ENCODE peak calls at places on chromosomes 4 and X, in six cellular contexts. One of them, this sample, is unnamed.

GRCh38 chr4:170017252-170017651 is 8.9 kb downstream of the MFAP3L start:
- DNase-seq in H1: no peak
- DNase-seq in SK-N-SH: no peak
- DNase-seq in HL-60: no peak
- DNase-seq in K562: no peak
- DNase-seq in HepG2: no peak
- DNase-seq in this sample: no peak

GRCh38 chr4:127781303-127782024 is 658 bp upstream of the HSPA4L start:
- DNase-seq in H1: no peak
- DNase-seq in SK-N-SH: peak
- DNase-seq in HL-60: no peak
- DNase-seq in K562: no peak
- DNase-seq in HepG2: no peak
- DNase-seq in this sample: no peak

GRCh38 chrX:39299615-39300014 is 498.4 kb downstream of the MID1IP1 start:
- DNase-seq in H1: no peak
- DNase-seq in SK-N-SH: no peak
- DNase-seq in HL-60: no peak
- DNase-seq in K562: no peak
- DNase-seq in HepG2: no peak
- DNase-seq in this sample: no peak

GRCh38 chr4:137861682-137862081 is 329.4 kb upstream of the PCDH18 start:
- DNase-seq in H1: no peak
- DNase-seq in SK-N-SH: peak
- DNase-seq in HL-60: no peak
- DNase-seq in K562: peak
- DNase-seq in HepG2: no peak
- DNase-seq in this sample: no peak

GRCh38 chr4:100780126-100780525 is 262.3 kb upstream of the EMCN start:
- DNase-seq in H1: no peak
- DNase-seq in SK-N-SH: no peak
- DNase-seq in HL-60: no peak
- DNase-seq in K562: no peak
- DNase-seq in HepG2: no peak
- DNase-seq in this sample: no peak

GRCh38 chr4:140691369-140691768 is 64.8 kb downstream of the TBC1D9 start:
- DNase-seq in H1: no peak
- DNase-seq in SK-N-SH: no peak
- DNase-seq in HL-60: no peak
- DNase-seq in K562: no peak
- DNase-seq in HepG2: peak
- DNase-seq in this sample: no peak

GRCh38 chrX:69126642-69127041 is 38.6 kb downstream of the PJA1 start:
- DNase-seq in H1: no peak
- DNase-seq in SK-N-SH: no peak
- DNase-seq in HL-60: no peak
- DNase-seq in K562: no peak
- DNase-seq in HepG2: no peak
- DNase-seq in this sample: no peak

GRCh38 chrX:135484636-135485289 is 35.7 kb upstream of the INTS6L start:
- DNase-seq in H1: no peak
- DNase-seq in SK-N-SH: peak
- DNase-seq in HL-60: peak
- DNase-seq in K562: peak
- DNase-seq in HepG2: peak
- DNase-seq in this sample: no peak

GRCh38 chrX:129529685-129530281 is 6.5 kb upstream of the SMARCA1 start:
- DNase-seq in H1: no peak
- DNase-seq in SK-N-SH: peak
- DNase-seq in HL-60: no peak
- DNase-seq in K562: no peak
- DNase-seq in HepG2: no peak
- DNase-seq in this sample: no peak

GRCh38 chr4:10283761-10284160 is 167.2 kb upstream of the WDR1 start:
- DNase-seq in H1: no peak
- DNase-seq in SK-N-SH: no peak
- DNase-seq in HL-60: no peak
- DNase-seq in K562: no peak
- DNase-seq in HepG2: no peak
- DNase-seq in this sample: no peak

GRCh38 chr4:72451349-72451748 is 117.7 kb downstream of the ADAMTS3 start:
- DNase-seq in H1: no peak
- DNase-seq in SK-N-SH: no peak
- DNase-seq in HL-60: no peak
- DNase-seq in K562: no peak
- DNase-seq in HepG2: no peak
- DNase-seq in this sample: no peak

GRCh38 chr4:167715176-167715575 is 377.2 kb upstream of the ANXA10 start:
- DNase-seq in H1: no peak
- DNase-seq in SK-N-SH: no peak
- DNase-seq in HL-60: no peak
- DNase-seq in K562: no peak
- DNase-seq in HepG2: no peak
- DNase-seq in this sample: no peak

GRCh38 chr4:114180481-114180880 is 201.0 kb upstream of the ARSJ start:
- DNase-seq in H1: peak
- DNase-seq in SK-N-SH: no peak
- DNase-seq in HL-60: no peak
- DNase-seq in K562: no peak
- DNase-seq in HepG2: peak
- DNase-seq in this sample: no peak

GRCh38 chrX:8987672-8988250 is 46.2 kb downstream of the FAM9B start:
- DNase-seq in H1: no peak
- DNase-seq in SK-N-SH: no peak
- DNase-seq in HL-60: no peak
- DNase-seq in K562: no peak
- DNase-seq in HepG2: no peak
- DNase-seq in this sample: no peak

GRCh38 chr4:167088115-167088514 is 146.2 kb downstream of the SPOCK3 start:
- DNase-seq in H1: no peak
- DNase-seq in SK-N-SH: no peak
- DNase-seq in HL-60: no peak
- DNase-seq in K562: no peak
- DNase-seq in HepG2: no peak
- DNase-seq in this sample: peak

GRCh38 chr4:16916719-16917337 is 18.4 kb upstream of the LDB2 start:
- DNase-seq in H1: peak
- DNase-seq in SK-N-SH: peak
- DNase-seq in HL-60: peak
- DNase-seq in K562: peak
- DNase-seq in HepG2: peak
- DNase-seq in this sample: peak

GRCh38 chrX:101617211-101618191 is at the start of gene ARMCX6:
- DNase-seq in H1: no peak
- DNase-seq in SK-N-SH: peak
- DNase-seq in HL-60: peak
- DNase-seq in K562: peak
- DNase-seq in HepG2: peak
- DNase-seq in this sample: no peak

GRCh38 chr4:152115794-152116193 is 355.0 kb upstream of the GATB start:
- DNase-seq in H1: no peak
- DNase-seq in SK-N-SH: no peak
- DNase-seq in HL-60: no peak
- DNase-seq in K562: no peak
- DNase-seq in HepG2: no peak
- DNase-seq in this sample: no peak

GRCh38 chr4:80305466-80305865 is 30.1 kb upstream of the CFAP299 start:
- DNase-seq in H1: no peak
- DNase-seq in SK-N-SH: no peak
- DNase-seq in HL-60: no peak
- DNase-seq in K562: no peak
- DNase-seq in HepG2: no peak
- DNase-seq in this sample: no peak

GRCh38 chr4:133320576-133321170 is 171.6 kb downstream of the PCDH10 start:
- DNase-seq in H1: no peak
- DNase-seq in SK-N-SH: peak
- DNase-seq in HL-60: peak
- DNase-seq in K562: peak
- DNase-seq in HepG2: peak
- DNase-seq in this sample: no peak

GRCh38 chrX:119488749-119489148 is 20.5 kb downstream of the SLC25A5 start:
- DNase-seq in H1: no peak
- DNase-seq in SK-N-SH: peak
- DNase-seq in HL-60: peak
- DNase-seq in K562: peak
- DNase-seq in HepG2: peak
- DNase-seq in this sample: no peak

GRCh38 chr4:97656034-97656720 is 487.1 kb downstream of the STPG2 start:
- DNase-seq in H1: no peak
- DNase-seq in SK-N-SH: no peak
- DNase-seq in HL-60: peak
- DNase-seq in K562: no peak
- DNase-seq in HepG2: no peak
- DNase-seq in this sample: no peak

GRCh38 chr4:136319789-136320470 is 1212.4 kb downstream of the PCDH18 start:
- DNase-seq in H1: no peak
- DNase-seq in SK-N-SH: no peak
- DNase-seq in HL-60: no peak
- DNase-seq in K562: no peak
- DNase-seq in HepG2: peak
- DNase-seq in this sample: no peak

GRCh38 chr4:178632415-178632814 is 1190.2 kb upstream of the AGA start:
- DNase-seq in H1: no peak
- DNase-seq in SK-N-SH: peak
- DNase-seq in HL-60: no peak
- DNase-seq in K562: no peak
- DNase-seq in HepG2: no peak
- DNase-seq in this sample: peak

GRCh38 chrX:134543201-134543797 is 83.3 kb downstream of the HPRT1 start:
- DNase-seq in H1: no peak
- DNase-seq in SK-N-SH: no peak
- DNase-seq in HL-60: no peak
- DNase-seq in K562: no peak
- DNase-seq in HepG2: no peak
- DNase-seq in this sample: no peak

GRCh38 chrX:68935362-68935761 is 106.5 kb downstream of the EFNB1 start:
- DNase-seq in H1: no peak
- DNase-seq in SK-N-SH: no peak
- DNase-seq in HL-60: no peak
- DNase-seq in K562: no peak
- DNase-seq in HepG2: no peak
- DNase-seq in this sample: no peak

GRCh38 chr4:5024673-5025072 is 5.4 kb upstream of the CYTL1 start:
- DNase-seq in H1: no peak
- DNase-seq in SK-N-SH: no peak
- DNase-seq in HL-60: no peak
- DNase-seq in K562: no peak
- DNase-seq in HepG2: no peak
- DNase-seq in this sample: no peak

GRCh38 chr4:184473515-184474260 is 662 bp downstream of the IRF2 start:
- DNase-seq in H1: no peak
- DNase-seq in SK-N-SH: peak
- DNase-seq in HL-60: peak
- DNase-seq in K562: no peak
- DNase-seq in HepG2: no peak
- DNase-seq in this sample: no peak

GRCh38 chrX:21963736-21964135 is 23.2 kb downstream of the SMS start:
- DNase-seq in H1: no peak
- DNase-seq in SK-N-SH: no peak
- DNase-seq in HL-60: no peak
- DNase-seq in K562: no peak
- DNase-seq in HepG2: no peak
- DNase-seq in this sample: no peak

DNA sequence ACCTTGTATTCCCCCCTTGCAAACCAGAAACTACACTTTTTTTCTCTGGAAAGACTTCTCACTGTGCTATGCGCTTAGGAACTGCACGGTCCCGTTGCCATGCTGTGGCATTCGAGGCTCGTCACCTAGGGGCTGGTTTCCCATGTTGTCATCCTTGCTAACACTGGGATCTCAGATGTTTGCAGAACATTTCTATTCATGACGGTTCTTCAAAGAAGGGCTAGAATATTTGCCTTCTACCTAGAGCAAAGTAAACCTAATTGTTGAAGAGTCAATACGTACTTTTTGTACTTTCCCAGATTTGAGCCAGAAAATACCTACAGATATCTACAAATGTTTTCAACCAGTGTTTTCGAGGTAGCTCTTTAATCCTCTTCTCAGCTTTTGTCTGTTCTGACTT is 41.0 kb downstream of the RS1 start:
- DNase-seq in H1: no peak
- DNase-seq in SK-N-SH: no peak
- DNase-seq in HL-60: no peak
- DNase-seq in K562: no peak
- DNase-seq in HepG2: peak
- DNase-seq in this sample: no peak
- TF ChIP-seq GABPA in H1: no peak
- TF ChIP-seq GABPA in SK-N-SH: no peak
- TF ChIP-seq GABPA in HL-60: no peak
- TF ChIP-seq GABPA in K562: no peak
- TF ChIP-seq GABPA in HepG2: no peak
- TF ChIP-seq GABPA in this sample: no peak

DNA sequence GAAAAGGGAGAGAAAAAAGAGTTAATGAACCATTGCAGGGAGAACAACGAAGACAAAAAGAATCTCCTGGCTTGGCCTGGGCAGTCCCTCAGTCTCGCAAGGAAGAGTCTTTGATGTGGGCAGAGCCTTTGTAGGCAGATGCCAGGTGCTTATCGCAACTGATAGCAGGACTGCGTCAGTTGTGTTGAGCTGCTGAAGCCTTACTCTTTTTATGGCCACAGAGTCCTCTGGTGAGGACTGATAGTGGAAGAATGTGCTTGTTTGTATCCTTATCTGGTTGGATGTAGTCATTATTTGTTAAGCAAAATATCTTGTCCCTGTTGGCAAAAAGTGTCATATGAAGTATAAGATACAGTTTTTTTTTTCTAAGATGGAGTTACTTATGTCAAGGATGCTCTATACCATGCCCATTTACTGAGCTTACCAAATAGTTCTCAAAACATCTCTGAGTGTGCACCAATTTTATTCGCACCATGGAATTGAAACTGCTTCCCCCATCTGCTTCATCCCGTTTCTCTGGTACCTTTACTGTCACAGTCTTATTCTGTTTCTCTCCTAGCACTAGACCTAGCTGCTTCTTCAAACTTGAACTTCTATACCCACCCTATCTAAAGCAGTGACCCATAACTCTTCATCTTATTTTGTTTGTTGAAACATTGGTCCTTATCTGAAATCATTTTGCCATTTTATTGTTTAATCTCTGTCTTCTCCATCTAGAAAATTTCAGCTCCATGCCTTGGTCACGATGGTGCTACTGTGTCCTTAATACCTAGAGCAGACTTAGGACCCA is 47.0 kb upstream of the SPRY1 start:
- DNase-seq in H1: no peak
- DNase-seq in SK-N-SH: no peak
- DNase-seq in HL-60: no peak
- DNase-seq in K562: peak
- DNase-seq in HepG2: peak
- DNase-seq in this sample: no peak
- TF ChIP-seq GABPA in H1: no peak
- TF ChIP-seq GABPA in SK-N-SH: no peak
- TF ChIP-seq GABPA in HL-60: no peak
- TF ChIP-seq GABPA in K562: peak
- TF ChIP-seq GABPA in HepG2: no peak
- TF ChIP-seq GABPA in this sample: no peak

GRCh38 chrX:84320606-84321005 is 132.6 kb upstream of the RPS6KA6 start:
- DNase-seq in H1: no peak
- DNase-seq in SK-N-SH: no peak
- DNase-seq in HL-60: no peak
- DNase-seq in K562: no peak
- DNase-seq in HepG2: no peak
- DNase-seq in this sample: no peak
- TF ChIP-seq GABPA in H1: no peak
- TF ChIP-seq GABPA in SK-N-SH: no peak
- TF ChIP-seq GABPA in HL-60: no peak
- TF ChIP-seq GABPA in K562: no peak
- TF ChIP-seq GABPA in HepG2: no peak
- TF ChIP-seq GABPA in this sample: no peak

GRCh38 chrX:13377537-13377936 is 57.7 kb upstream of the ATXN3L start:
- DNase-seq in H1: no peak
- DNase-seq in SK-N-SH: peak
- DNase-seq in HL-60: no peak
- DNase-seq in K562: no peak
- DNase-seq in HepG2: no peak
- DNase-seq in this sample: no peak
- TF ChIP-seq GABPA in H1: no peak
- TF ChIP-seq GABPA in SK-N-SH: no peak
- TF ChIP-seq GABPA in HL-60: no peak
- TF ChIP-seq GABPA in K562: no peak
- TF ChIP-seq GABPA in HepG2: no peak
- TF ChIP-seq GABPA in this sample: no peak